ENCODE peak calls at places on chromosomes 11 and 22, in five cellular contexts. A, G, R, P and W are unnamed samples. For H3K9me3, the result is how much of the 10 kb centered on the place peaks cover.

GRCh38 chr11:70641366-70641765 is 243.0 kb downstream of the CTTN start:
- DNase-seq in A (no peak), G (no peak), R (no peak), P (no peak), W (no peak)

GRCh38 chr11:29279716-29280115 is 737.1 kb downstream of the KCNA4 start:
- DNase-seq in A (no peak), G (no peak), R (no peak), P (no peak), W (no peak)

GRCh38 chr22:38169116-38169515 is 12.5 kb downstream of the PLA2G6 start:
- DNase-seq in A (no peak), G (peak), R (no peak), P (no peak), W (no peak)

GRCh38 chr22:35299717-35300497 is at the start of gene TOM1:
- DNase-seq in A (peak), G (peak), R (peak), P (peak), W (peak)

GRCh38 chr11:111676878-111677585 is 74.8 kb downstream of the SIK2 start:
- DNase-seq in A (peak), G (no peak), R (no peak), P (no peak), W (no peak)

GRCh38 chr11:71179877-71180276 is 72.5 kb downstream of the SHANK2 start:
- DNase-seq in A (no peak), G (no peak), R (peak), P (no peak), W (no peak)

GRCh38 chr11:12291767-12292166 is 85.6 kb upstream of the PARVA start:
- DNase-seq in A (no peak), G (peak), R (no peak), P (no peak), W (no peak)

GRCh38 chr11:12289667-12290476 is 87.5 kb upstream of the PARVA start:
- DNase-seq in A (no peak), G (peak), R (no peak), P (peak), W (no peak)

GRCh38 chr22:21837184-21837979 is 30.1 kb downstream of the MAPK1 start:
- DNase-seq in A (peak), G (no peak), R (no peak), P (no peak), W (no peak)

GRCh38 chr11:8262552-8263108 is 1.0 kb downstream of the LMO1 start:
- DNase-seq in A (peak), G (peak), R (peak), P (no peak), W (peak)

GRCh38 chr11:2652362-2652761 is 47.4 kb downstream of the KCNQ1OT1 start:
- DNase-seq in A (no peak), G (peak), R (no peak), P (no peak), W (no peak)
- H3K9me3 ChIP-seq in A (under half), G (half or more), R (half or more), P (under half), W (under half)

GRCh38 chr11:83064011-83064410 is 7.7 kb downstream of the RAB30 start:
- DNase-seq in A (no peak), G (no peak), R (no peak), P (no peak), W (no peak)

GRCh38 chr11:83068573-83068972 is 3.1 kb downstream of the RAB30 start:
- DNase-seq in A (no peak), G (no peak), R (no peak), P (no peak), W (no peak)

GRCh38 chr11:83060965-83061364 is 10.7 kb downstream of the RAB30 start:
- DNase-seq in A (no peak), G (no peak), R (no peak), P (no peak), W (no peak)

GRCh38 chr11:83061883-83062282 is 9.8 kb downstream of the RAB30 start:
- DNase-seq in A (no peak), G (no peak), R (no peak), P (no peak), W (no peak)

GRCh38 chr11:83063073-83063754 is 8.5 kb downstream of the RAB30 start:
- DNase-seq in A (peak), G (no peak), R (no peak), P (peak), W (no peak)
- H3K9me3 ChIP-seq in A (under half), G (under half), R (under half), P (under half), W (under half)

GRCh38 chr22:48585916-48586798 is 1241.5 kb downstream of the BRD1 start:
- DNase-seq in A (no peak), G (peak), R (no peak), P (no peak), W (peak)

GRCh38 chr22:48588881-48589450 is 1238.7 kb downstream of the BRD1 start:
- DNase-seq in A (no peak), G (peak), R (no peak), P (no peak), W (peak)

GRCh38 chr22:48587236-48587865 is 1240.3 kb downstream of the BRD1 start:
- DNase-seq in A (no peak), G (peak), R (no peak), P (no peak), W (peak)

GRCh38 chr22:48588151-48588880 is 1239.4 kb downstream of the BRD1 start:
- DNase-seq in A (no peak), G (peak), R (no peak), P (no peak), W (peak)

DNA sequence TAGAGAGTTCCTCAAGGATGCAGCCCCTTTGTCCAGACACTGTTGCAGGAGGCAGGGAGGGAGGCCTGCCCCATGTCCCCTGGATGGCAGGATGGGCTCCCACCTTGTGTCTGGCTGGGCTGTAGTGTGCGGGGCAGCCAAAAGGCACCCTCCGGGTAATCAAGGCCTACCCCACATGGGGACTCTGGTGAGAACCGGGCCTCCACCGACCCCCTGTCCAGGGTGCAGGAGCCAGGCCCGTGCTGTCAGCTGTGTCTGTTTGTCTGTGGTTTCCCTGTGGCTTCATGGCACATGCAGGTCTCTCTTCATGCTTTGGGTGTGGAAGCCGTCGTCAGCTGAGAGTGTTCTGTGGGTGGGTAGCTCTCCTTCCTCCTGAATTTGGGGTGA is 1240.9 kb downstream of the BRD1 start:
- DNase-seq in A (no peak), G (peak), R (no peak), P (no peak), W (peak)
- H3K9me3 ChIP-seq in A (under half), G (under half), R (under half), P (under half), W (under half)

DNA sequence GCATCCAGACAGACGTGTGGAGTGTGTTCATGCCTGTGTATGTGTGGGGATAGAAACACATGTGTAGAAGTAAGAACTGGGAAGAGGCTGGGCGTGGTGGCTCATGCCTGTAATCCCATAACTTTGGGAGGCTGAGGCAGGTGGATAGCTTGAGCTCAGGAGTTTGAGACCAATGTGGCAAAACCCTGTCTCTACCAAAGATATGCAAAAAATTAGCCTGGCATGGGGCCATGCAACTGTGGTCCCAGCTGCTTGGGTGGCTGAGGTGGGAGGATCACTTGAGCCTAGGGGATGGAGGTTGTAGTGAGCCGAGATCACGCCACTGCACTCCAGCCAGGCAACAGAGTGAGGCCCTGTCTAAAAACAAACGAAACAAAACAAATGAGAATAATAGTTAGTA is 1166.6 kb downstream of the TBC1D22A start:
- DNase-seq in A (no peak), G (no peak), R (no peak), P (no peak), W (no peak)
- H3K9me3 ChIP-seq in A (under half), G (under half), R (under half), P (under half), W (under half)

DNA sequence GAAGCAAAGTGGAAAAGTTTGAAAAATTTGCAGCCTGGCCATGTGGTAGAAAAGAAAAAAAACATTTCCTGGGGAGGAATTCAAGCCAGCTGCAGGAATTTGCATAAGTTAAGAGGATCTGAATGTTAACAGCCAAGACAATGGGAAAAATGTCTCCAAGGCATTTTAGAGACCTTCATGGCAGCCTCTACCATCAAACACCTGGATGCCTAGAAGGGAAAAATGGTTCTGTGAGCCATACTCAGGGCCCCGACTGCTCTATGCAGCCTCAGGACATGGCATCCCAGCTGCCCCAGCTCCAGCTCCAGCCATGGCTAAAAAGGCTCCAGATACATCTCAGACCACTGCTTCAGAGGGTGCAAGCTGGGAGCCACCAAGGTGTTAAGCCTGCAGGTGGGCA is 149.1 kb upstream of the SOX6 start:
- DNase-seq in A (no peak), G (no peak), R (no peak), P (no peak), W (no peak)
- H3K9me3 ChIP-seq in A (under half), G (under half), R (under half), P (under half), W (under half)

DNA sequence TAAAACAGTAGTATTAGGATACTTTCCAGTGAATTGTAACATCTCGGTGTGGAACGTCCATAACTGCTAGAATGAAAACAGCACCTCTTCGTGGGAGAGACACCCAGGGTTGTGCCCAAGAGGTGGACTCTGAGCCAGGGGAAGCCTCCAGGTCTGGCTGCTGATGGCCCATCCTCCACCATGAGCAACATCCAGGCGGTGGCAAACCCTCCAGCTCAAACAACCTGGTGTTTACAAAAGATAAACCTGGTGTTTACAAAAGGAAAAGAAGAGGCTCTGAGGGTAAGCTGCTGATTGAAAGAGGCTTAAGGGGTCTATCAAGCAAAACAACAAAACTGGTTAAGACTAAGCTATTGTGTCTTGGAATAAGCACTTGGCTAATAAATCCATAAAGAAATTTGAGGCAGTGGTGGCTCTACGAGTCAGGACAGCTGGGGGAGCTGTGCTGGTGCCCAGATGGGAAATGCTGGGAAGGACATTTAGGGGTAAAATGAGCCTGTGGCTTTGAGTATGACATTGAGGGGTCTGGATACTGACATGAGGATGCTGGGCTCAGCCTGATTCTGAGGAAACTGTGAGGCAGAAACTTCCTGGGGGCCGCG is 909.0 kb downstream of the BRD1 start:
- DNase-seq in A (no peak), G (no peak), R (no peak), P (no peak), W (no peak)
- H3K9me3 ChIP-seq in A (under half), G (under half), R (under half), P (under half), W (under half)

GRCh38 chr22:48522271-48522670 is 1305.4 kb downstream of the BRD1 start:
- DNase-seq in A (no peak), G (no peak), R (no peak), P (no peak), W (no peak)
- H3K9me3 ChIP-seq in A (under half), G (under half), R (under half), P (under half), W (under half)

DNA sequence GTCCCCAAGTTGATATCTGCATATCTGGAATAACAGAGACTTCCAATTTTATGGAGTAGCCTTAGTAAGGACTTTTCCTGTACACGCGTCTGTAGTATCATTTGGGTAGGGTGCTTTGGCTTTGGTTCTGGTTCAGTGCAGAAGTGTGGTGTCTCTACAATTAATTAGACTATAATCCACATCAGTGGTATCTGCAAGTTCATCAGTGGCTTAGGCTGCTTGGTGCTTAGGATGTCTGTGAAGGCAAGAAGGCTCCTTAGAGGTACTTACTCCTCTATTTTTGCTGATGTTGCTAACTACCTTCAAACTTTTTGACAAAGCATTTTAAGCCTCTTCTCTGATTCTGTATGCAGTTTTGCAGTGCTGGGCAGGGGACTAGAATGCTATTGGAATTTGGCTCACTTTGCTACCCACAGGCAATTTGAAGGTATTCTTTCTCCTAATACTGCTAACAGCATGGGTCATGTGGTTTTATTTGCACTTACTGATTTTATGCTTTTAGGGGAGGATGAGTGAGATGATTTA is 49.4 kb downstream of the KCNQ1OT1 start:
- DNase-seq in A (no peak), G (no peak), R (no peak), P (no peak), W (no peak)
- H3K9me3 ChIP-seq in A (under half), G (half or more), R (half or more), P (under half), W (under half)

GRCh38 chr11:117771841-117772240 is 25.2 kb downstream of the DSCAML1 start:
- DNase-seq in A (no peak), G (no peak), R (no peak), P (no peak), W (no peak)
- H3K9me3 ChIP-seq in A (under half), G (under half), R (under half), P (under half), W (under half)

GRCh38 chr11:58856806-58857205 is 12.3 kb upstream of the GLYATL2 start:
- DNase-seq in A (no peak), G (no peak), R (no peak), P (no peak), W (no peak)
- H3K9me3 ChIP-seq in A (under half), G (under half), R (under half), P (under half), W (under half)